ENCODE peak calls at places on chromosomes 13 and 19, in four cellular contexts. K is K562, P is A549, U is GM12878. B is an unnamed sample.

GRCh38 chr19:13556552-13556951 is 50.3 kb upstream of the CACNA1A start:
- DNase-seq in K (no peak), P (no peak), U (no peak), B (no peak)

GRCh38 chr19:14404322-14404721 is 14.8 kb downstream of the DDX39A start:
- DNase-seq in K (no peak), P (no peak), U (no peak), B (no peak)

GRCh38 chr19:49851456-49852259 is 699 bp downstream of the PTOV1 start:
- DNase-seq in K (peak; percentile 55), P (no peak), U (no peak), B (no peak)

GRCh38 chr13:79898202-79898826 is 417.4 kb downstream of the NDFIP2 start:
- DNase-seq in K (no peak), P (no peak), U (no peak), B (no peak)

GRCh38 chr19:36032251-36033104 is at the start of gene CLIP3:
- DNase-seq in K (no peak), P (no peak), U (no peak), B (no peak)

GRCh38 chr13:36630181-36630806 is 43.5 kb upstream of the SERTM1 start:
- DNase-seq in K (no peak), P (no peak), U (no peak), B (no peak)

GRCh38 chr19:16896098-16896912 is 7.5 kb downstream of the F2RL3 start:
- DNase-seq in K (peak; percentile 90), P (no peak), U (no peak), B (no peak)

GRCh38 chr13:20359335-20359734 is 127.2 kb upstream of the GJB6 start:
- DNase-seq in K (peak; percentile 12), P (peak; percentile 32), U (no peak), B (peak; percentile 32)

GRCh38 chr19:13329766-13330165 is 176.5 kb downstream of the CACNA1A start:
- DNase-seq in K (no peak), P (no peak), U (no peak), B (no peak)

GRCh38 chr13:50468849-50469669 is 374.4 kb downstream of the DLEU7 start:
- DNase-seq in K (peak; percentile 44), P (no peak), U (no peak), B (no peak)

GRCh38 chr19:42613666-42614065 is 18.9 kb upstream of the CEACAM8 start:
- DNase-seq in K (no peak), P (no peak), U (no peak), B (no peak)

GRCh38 chr19:18603255-18603957 is 3.2 kb downstream of the CRLF1 start:
- DNase-seq in K (peak; percentile 60), P (no peak), U (no peak), B (no peak)

GRCh38 chr19:18669883-18670282 is 13.6 kb upstream of the CRTC1 start:
- DNase-seq in K (no peak), P (no peak), U (no peak), B (no peak)

GRCh38 chr13:110424596-110425443 is 117.7 kb downstream of the COL4A2 start:
- DNase-seq in K (no peak), P (no peak), U (no peak), B (no peak)

GRCh38 chr19:40445945-40446784 is 2.0 kb upstream of the SERTAD3 start:
- DNase-seq in K (peak; percentile 91), P (no peak), U (no peak), B (no peak)

GRCh38 chr19:2054763-2055162 is 3.7 kb upstream of the MKNK2 start:
- DNase-seq in K (no peak), P (no peak), U (no peak), B (no peak)

GRCh38 chr13:103039183-103039582 is 27.0 kb downstream of the SLC10A2 start:
- DNase-seq in K (no peak), P (no peak), U (no peak), B (no peak)

GRCh38 chr19:49637865-49638350 is 2.0 kb downstream of the RRAS start:
- DNase-seq in K (peak; percentile 71), P (peak; percentile 87), U (no peak), B (no peak)

GRCh38 chr13:71499944-71500514 is 367.0 kb downstream of the DACH1 start:
- DNase-seq in K (no peak), P (no peak), U (no peak), B (no peak)

GRCh38 chr13:46893820-46894533 is 2.9 kb downstream of the HTR2A start:
- DNase-seq in K (peak; percentile 65), P (peak; percentile 31), U (peak; percentile 11), B (no peak)

GRCh38 chr19:12840091-12841079 is 2.1 kb downstream of the MAST1 start:
- DNase-seq in K (peak; percentile 97), P (no peak), U (no peak), B (no peak)

GRCh38 chr13:26605845-26606244 is 48.4 kb downstream of the WASF3 start:
- DNase-seq in K (peak; percentile 5), P (peak; percentile 3), U (no peak), B (peak; percentile 12)

GRCh38 chr13:92224052-92224821 is 825.8 kb downstream of the GPC5 start:
- DNase-seq in K (peak; percentile 1), P (no peak), U (no peak), B (no peak)

GRCh38 chr13:112254900-112255299 is 121.3 kb upstream of the SPACA7 start:
- DNase-seq in K (no peak), P (no peak), U (no peak), B (no peak)

GRCh38 chr19:3857449-3858003 is 11.3 kb downstream of the ZFR2 start:
- DNase-seq in K (no peak), P (no peak), U (no peak), B (no peak)

GRCh38 chr19:18363787-18364186 is 22.2 kb upstream of the GDF15 start:
- DNase-seq in K (no peak), P (no peak), U (no peak), B (no peak)

GRCh38 chr19:41543582-41543981 is 32.4 kb upstream of the CEACAM21 start:
- DNase-seq in K (no peak), P (no peak), U (no peak), B (no peak)

GRCh38 chr13:21079761-21080730 is 18.7 kb upstream of the LATS2 start:
- DNase-seq in K (no peak), P (no peak), U (no peak), B (peak; percentile 19)

GRCh38 chr13:97978661-97979450 is 25.4 kb downstream of the IPO5 start:
- DNase-seq in K (no peak), P (no peak), U (no peak), B (no peak)

DNA sequence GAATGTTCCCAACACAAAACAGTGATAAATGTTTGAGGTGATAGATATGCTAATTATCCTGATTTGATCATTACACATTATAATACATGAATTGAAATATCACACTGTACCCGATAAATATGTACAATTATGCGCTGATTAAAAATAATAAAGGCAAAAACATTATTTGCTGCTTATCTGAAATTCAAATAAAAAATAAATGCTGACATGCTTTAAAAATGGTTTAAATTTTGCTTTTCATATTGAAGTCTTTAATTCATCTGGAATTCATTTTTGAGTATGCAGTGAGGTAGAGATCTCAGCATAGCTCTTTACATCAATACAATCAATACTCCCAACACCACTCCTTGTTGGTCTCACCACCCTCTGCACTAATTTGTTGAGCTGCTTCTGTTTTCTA is 330.8 kb downstream of the NALCN start:
- DNase-seq in K (no peak), P (no peak), U (no peak), B (no peak)
- TF ChIP-seq POLR2AphosphoS2 in K (no peak), P (no peak), U (no peak), B (no peak)

GRCh38 chr19:54188224-54188871 is 1.0 kb downstream of the MBOAT7 start:
- DNase-seq in K (peak; percentile 91), P (no peak), U (no peak), B (no peak)
- TF ChIP-seq POLR2AphosphoS2 in K (no peak), P (no peak), U (no peak), B (no peak)

GRCh38 chr13:24033527-24034302 is 126.8 kb upstream of the SPATA13 start:
- DNase-seq in K (no peak), P (no peak), U (no peak), B (no peak)
- TF ChIP-seq POLR2AphosphoS2 in K (no peak), P (no peak), U (no peak), B (no peak)

GRCh38 chr13:42699922-42700321 is 81.5 kb upstream of the FAM216B start:
- DNase-seq in K (no peak), P (no peak), U (no peak), B (no peak)

GRCh38 chr13:42696191-42696590 is 85.2 kb upstream of the FAM216B start:
- DNase-seq in K (no peak), P (no peak), U (no peak), B (no peak)
- TF ChIP-seq POLR2AphosphoS2 in K (no peak), P (no peak), U (no peak), B (no peak)

DNA sequence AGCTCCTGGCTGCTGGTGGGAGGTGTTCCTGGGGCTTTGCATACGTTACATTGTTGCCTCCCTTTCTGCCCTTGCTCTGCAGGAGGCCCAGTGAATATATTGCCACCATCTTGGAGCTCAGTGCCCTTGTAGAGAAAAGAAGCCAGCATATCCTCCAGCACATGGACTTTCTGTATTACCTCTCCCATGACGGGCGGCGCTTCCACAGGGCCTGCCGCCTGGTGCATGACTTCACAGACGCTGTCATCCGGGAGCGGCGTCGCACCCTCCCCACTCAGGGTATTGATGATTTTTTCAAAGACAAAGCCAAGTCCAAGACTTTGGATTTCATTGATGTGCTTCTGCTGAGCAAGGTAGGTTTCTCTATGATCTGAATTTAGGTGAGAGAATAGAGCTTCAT is 10.5 kb downstream of the CYP4F12 start:
- DNase-seq in K (no peak), P (no peak), U (no peak), B (no peak)
- TF ChIP-seq POLR2AphosphoS2 in K (no peak), P (no peak), U (no peak), B (no peak)